ENCODE peak calls at places on chromosome 2, in four cellular contexts. O, T, Y and J are unnamed samples.

GRCh38 chr2:20559277-20559676 is 91.6 kb downstream of the HS1BP3 start:
- DNase-seq in O (no peak), T (no peak), Y (no peak), J (no peak)

GRCh38 chr2:9558948-9559381 is 3.3 kb upstream of the ADAM17 start:
- DNase-seq in O (no peak), T (no peak), Y (peak), J (no peak)

GRCh38 chr2:163553601-163554000 is 182.2 kb downstream of the FIGN start:
- DNase-seq in O (no peak), T (no peak), Y (peak), J (no peak)

GRCh38 chr2:66334237-66335054 is 100.5 kb upstream of the MEIS1 start:
- DNase-seq in O (no peak), T (peak), Y (no peak), J (no peak)

GRCh38 chr2:234999740-235000425 is 48.1 kb downstream of the SH3BP4 start:
- DNase-seq in O (no peak), T (no peak), Y (no peak), J (no peak)

GRCh38 chr2:505931-506330 is 171.3 kb downstream of the TMEM18 start:
- DNase-seq in O (no peak), T (peak), Y (no peak), J (peak)

GRCh38 chr2:161208527-161209139 is 48.4 kb downstream of the TANK start:
- DNase-seq in O (no peak), T (peak), Y (no peak), J (no peak)

GRCh38 chr2:188132385-188132784 is 159.3 kb upstream of the GULP1 start:
- DNase-seq in O (no peak), T (no peak), Y (no peak), J (no peak)

GRCh38 chr2:9105601-9106337 is 100.8 kb upstream of the ASAP2 start:
- DNase-seq in O (no peak), T (no peak), Y (no peak), J (no peak)

GRCh38 chr2:85902496-85902895 is 13.7 kb upstream of the ST3GAL5 start:
- DNase-seq in O (no peak), T (no peak), Y (no peak), J (no peak)

GRCh38 chr2:31675485-31675901 is 94.8 kb upstream of the SRD5A2 start:
- DNase-seq in O (no peak), T (peak), Y (peak), J (peak)

GRCh38 chr2:36540986-36541750 is 56.8 kb downstream of the FEZ2 start:
- DNase-seq in O (no peak), T (no peak), Y (no peak), J (no peak)

GRCh38 chr2:4122751-4123150 is 419.4 kb downstream of the DCDC2C start:
- DNase-seq in O (no peak), T (no peak), Y (no peak), J (no peak)

GRCh38 chr2:101124684-101125366 is 26.4 kb downstream of the TBC1D8 start:
- DNase-seq in O (no peak), T (no peak), Y (no peak), J (no peak)

GRCh38 chr2:217520361-217521010 is 482.3 kb downstream of the TNS1 start:
- DNase-seq in O (no peak), T (no peak), Y (no peak), J (no peak)

GRCh38 chr2:94870392-94871225 is 621 bp upstream of the TEKT4 start:
- DNase-seq in O (no peak), T (no peak), Y (peak), J (peak)

GRCh38 chr2:240498171-240498957 is 59.4 kb downstream of the ANKMY1 start:
- DNase-seq in O (no peak), T (no peak), Y (no peak), J (no peak)

GRCh38 chr2:47907097-47907781 is 941 bp upstream of the FBXO11 start:
- DNase-seq in O (no peak), T (peak), Y (peak), J (no peak)

GRCh38 chr2:1068241-1068640 is 117.6 kb downstream of the SNTG2 start:
- DNase-seq in O (no peak), T (no peak), Y (no peak), J (no peak)

GRCh38 chr2:131154647-131155046 is 49.5 kb downstream of the PLEKHB2 start:
- DNase-seq in O (no peak), T (no peak), Y (no peak), J (no peak)

GRCh38 chr2:150567771-150568278 is 80.4 kb upstream of the RND3 start:
- DNase-seq in O (no peak), T (no peak), Y (no peak), J (no peak)